ENCODE peak calls at places on chromosomes 1 and 21, in seven cellular contexts. One of them, this sample, is unnamed.

GRCh38 chr1:87084247-87084836 is 169.9 kb downstream of the HS2ST1 start:
- DNase-seq in CD8-positive, alpha-beta memory T cell: no peak
- DNase-seq in heart right ventricle: no peak
- DNase-seq in mesendoderm: no peak
- DNase-seq in iPS DF 6.9: no peak
- DNase-seq in OCI-LY7: peak
- DNase-seq in heart left ventricle: no peak
- DNase-seq in this sample: no peak

GRCh38 chr1:41572224-41572623 is 87.7 kb upstream of the EDN2 start:
- DNase-seq in CD8-positive, alpha-beta memory T cell: no peak
- DNase-seq in heart right ventricle: no peak
- DNase-seq in mesendoderm: no peak
- DNase-seq in iPS DF 6.9: no peak
- DNase-seq in OCI-LY7: no peak
- DNase-seq in heart left ventricle: no peak
- DNase-seq in this sample: no peak

GRCh38 chr21:46084041-46084561 is 13.8 kb upstream of the COL6A2 start:
- DNase-seq in CD8-positive, alpha-beta memory T cell: no peak
- DNase-seq in heart right ventricle: no peak
- DNase-seq in mesendoderm: no peak
- DNase-seq in iPS DF 6.9: no peak
- DNase-seq in OCI-LY7: no peak
- DNase-seq in heart left ventricle: no peak
- DNase-seq in this sample: no peak

GRCh38 chr21:44910229-44911065 is 10.3 kb downstream of the ITGB2 start:
- DNase-seq in CD8-positive, alpha-beta memory T cell: no peak
- DNase-seq in heart right ventricle: no peak
- DNase-seq in mesendoderm: no peak
- DNase-seq in iPS DF 6.9: no peak
- DNase-seq in OCI-LY7: peak
- DNase-seq in heart left ventricle: no peak
- DNase-seq in this sample: no peak

GRCh38 chr21:45876381-45877159 is 105.0 kb upstream of the COL6A1 start:
- DNase-seq in CD8-positive, alpha-beta memory T cell: peak
- DNase-seq in heart right ventricle: no peak
- DNase-seq in mesendoderm: peak
- DNase-seq in iPS DF 6.9: no peak
- DNase-seq in OCI-LY7: no peak
- DNase-seq in heart left ventricle: no peak
- DNase-seq in this sample: no peak

GRCh38 chr1:205179842-205180241 is 31.7 kb downstream of the DSTYK start:
- DNase-seq in CD8-positive, alpha-beta memory T cell: no peak
- DNase-seq in heart right ventricle: no peak
- DNase-seq in mesendoderm: no peak
- DNase-seq in iPS DF 6.9: no peak
- DNase-seq in OCI-LY7: no peak
- DNase-seq in heart left ventricle: no peak
- DNase-seq in this sample: no peak

GRCh38 chr1:18352640-18353245 is 128.0 kb upstream of the KLHDC7A start:
- DNase-seq in CD8-positive, alpha-beta memory T cell: no peak
- DNase-seq in heart right ventricle: no peak
- DNase-seq in mesendoderm: no peak
- DNase-seq in iPS DF 6.9: no peak
- DNase-seq in OCI-LY7: no peak
- DNase-seq in heart left ventricle: no peak
- DNase-seq in this sample: no peak

GRCh38 chr1:244237445-244237844 is 186.4 kb downstream of the ZBTB18 start:
- DNase-seq in CD8-positive, alpha-beta memory T cell: no peak
- DNase-seq in heart right ventricle: no peak
- DNase-seq in mesendoderm: no peak
- DNase-seq in iPS DF 6.9: no peak
- DNase-seq in OCI-LY7: no peak
- DNase-seq in heart left ventricle: no peak
- DNase-seq in this sample: no peak

GRCh38 chr1:210597555-210598134 is 268.9 kb downstream of the HHAT start:
- DNase-seq in CD8-positive, alpha-beta memory T cell: no peak
- DNase-seq in heart right ventricle: no peak
- DNase-seq in mesendoderm: peak
- DNase-seq in iPS DF 6.9: no peak
- DNase-seq in OCI-LY7: no peak
- DNase-seq in heart left ventricle: no peak
- DNase-seq in this sample: no peak

GRCh38 chr1:107196973-107197562 is 56.2 kb downstream of the NTNG1 start:
- DNase-seq in CD8-positive, alpha-beta memory T cell: no peak
- DNase-seq in heart right ventricle: no peak
- DNase-seq in mesendoderm: peak
- DNase-seq in iPS DF 6.9: peak
- DNase-seq in OCI-LY7: peak
- DNase-seq in heart left ventricle: no peak
- DNase-seq in this sample: no peak

GRCh38 chr1:998905-999796 is 746 bp downstream of the HES4 start:
- DNase-seq in CD8-positive, alpha-beta memory T cell: peak
- DNase-seq in heart right ventricle: peak
- DNase-seq in mesendoderm: peak
- DNase-seq in iPS DF 6.9: no peak
- DNase-seq in OCI-LY7: no peak
- DNase-seq in heart left ventricle: peak
- DNase-seq in this sample: no peak

GRCh38 chr1:22418352-22418751 is 33.3 kb upstream of the ZBTB40 start:
- DNase-seq in CD8-positive, alpha-beta memory T cell: no peak
- DNase-seq in heart right ventricle: no peak
- DNase-seq in mesendoderm: no peak
- DNase-seq in iPS DF 6.9: no peak
- DNase-seq in OCI-LY7: no peak
- DNase-seq in heart left ventricle: no peak
- DNase-seq in this sample: no peak

GRCh38 chr1:1925437-1926345 is 6.6 kb upstream of the TMEM52 start:
- DNase-seq in CD8-positive, alpha-beta memory T cell: no peak
- DNase-seq in heart right ventricle: no peak
- DNase-seq in mesendoderm: no peak
- DNase-seq in iPS DF 6.9: no peak
- DNase-seq in OCI-LY7: no peak
- DNase-seq in heart left ventricle: peak
- DNase-seq in this sample: no peak

GRCh38 chr1:209248649-209249279 is 334.8 kb upstream of the CAMK1G start:
- DNase-seq in CD8-positive, alpha-beta memory T cell: no peak
- DNase-seq in heart right ventricle: no peak
- DNase-seq in mesendoderm: peak
- DNase-seq in iPS DF 6.9: peak
- DNase-seq in OCI-LY7: peak
- DNase-seq in heart left ventricle: no peak
- DNase-seq in this sample: peak

GRCh38 chr21:21163904-21164303 is 165.7 kb downstream of the NCAM2 start:
- DNase-seq in CD8-positive, alpha-beta memory T cell: no peak
- DNase-seq in heart right ventricle: no peak
- DNase-seq in mesendoderm: peak
- DNase-seq in iPS DF 6.9: peak
- DNase-seq in OCI-LY7: peak
- DNase-seq in heart left ventricle: peak
- DNase-seq in this sample: peak

GRCh38 chr1:9340172-9340854 is 47.6 kb downstream of the SPSB1 start:
- DNase-seq in CD8-positive, alpha-beta memory T cell: no peak
- DNase-seq in heart right ventricle: no peak
- DNase-seq in mesendoderm: no peak
- DNase-seq in iPS DF 6.9: no peak
- DNase-seq in OCI-LY7: no peak
- DNase-seq in heart left ventricle: no peak
- DNase-seq in this sample: no peak

GRCh38 chr1:9373614-9374013 is 80.9 kb downstream of the SPSB1 start:
- DNase-seq in CD8-positive, alpha-beta memory T cell: no peak
- DNase-seq in heart right ventricle: no peak
- DNase-seq in mesendoderm: peak
- DNase-seq in iPS DF 6.9: no peak
- DNase-seq in OCI-LY7: no peak
- DNase-seq in heart left ventricle: no peak
- DNase-seq in this sample: no peak

GRCh38 chr1:39576016-39576657 is 453 bp downstream of the PABPC4 start:
- DNase-seq in CD8-positive, alpha-beta memory T cell: peak
- DNase-seq in heart right ventricle: peak
- DNase-seq in mesendoderm: no peak
- DNase-seq in iPS DF 6.9: no peak
- DNase-seq in OCI-LY7: peak
- DNase-seq in heart left ventricle: peak
- DNase-seq in this sample: peak

GRCh38 chr1:221246067-221246466 is 366.8 kb downstream of the HLX start:
- DNase-seq in CD8-positive, alpha-beta memory T cell: no peak
- DNase-seq in heart right ventricle: no peak
- DNase-seq in mesendoderm: no peak
- DNase-seq in iPS DF 6.9: no peak
- DNase-seq in OCI-LY7: no peak
- DNase-seq in heart left ventricle: no peak
- DNase-seq in this sample: no peak

GRCh38 chr1:22289251-22289995 is 146.5 kb upstream of the WNT4 start:
- DNase-seq in CD8-positive, alpha-beta memory T cell: no peak
- DNase-seq in heart right ventricle: no peak
- DNase-seq in mesendoderm: peak
- DNase-seq in iPS DF 6.9: no peak
- DNase-seq in OCI-LY7: no peak
- DNase-seq in heart left ventricle: no peak
- DNase-seq in this sample: no peak

GRCh38 chr1:76059461-76059860 is 15.1 kb upstream of the ST6GALNAC3 start:
- DNase-seq in CD8-positive, alpha-beta memory T cell: no peak
- DNase-seq in heart right ventricle: no peak
- DNase-seq in mesendoderm: no peak
- DNase-seq in iPS DF 6.9: no peak
- DNase-seq in OCI-LY7: no peak
- DNase-seq in heart left ventricle: no peak
- DNase-seq in this sample: no peak

GRCh38 chr1:56424744-56425493 is 154.4 kb downstream of the PLPP3 start:
- DNase-seq in CD8-positive, alpha-beta memory T cell: no peak
- DNase-seq in heart right ventricle: peak
- DNase-seq in mesendoderm: peak
- DNase-seq in iPS DF 6.9: no peak
- DNase-seq in OCI-LY7: peak
- DNase-seq in heart left ventricle: peak
- DNase-seq in this sample: no peak

GRCh38 chr1:115330480-115331013 is 7.5 kb downstream of the NGF start:
- DNase-seq in CD8-positive, alpha-beta memory T cell: no peak
- DNase-seq in heart right ventricle: no peak
- DNase-seq in mesendoderm: peak
- DNase-seq in iPS DF 6.9: no peak
- DNase-seq in OCI-LY7: no peak
- DNase-seq in heart left ventricle: no peak
- DNase-seq in this sample: no peak

GRCh38 chr1:52111492-52111891 is 30.4 kb upstream of the ZFYVE9 start:
- DNase-seq in CD8-positive, alpha-beta memory T cell: no peak
- DNase-seq in heart right ventricle: no peak
- DNase-seq in mesendoderm: no peak
- DNase-seq in iPS DF 6.9: no peak
- DNase-seq in OCI-LY7: no peak
- DNase-seq in heart left ventricle: no peak
- DNase-seq in this sample: no peak

GRCh38 chr21:41630249-41630648 is 122.3 kb upstream of the TMPRSS2 start:
- DNase-seq in CD8-positive, alpha-beta memory T cell: no peak
- DNase-seq in heart right ventricle: no peak
- DNase-seq in mesendoderm: no peak
- DNase-seq in iPS DF 6.9: no peak
- DNase-seq in OCI-LY7: no peak
- DNase-seq in heart left ventricle: no peak
- DNase-seq in this sample: no peak
- H3K27ac ChIP-seq in CD8-positive, alpha-beta memory T cell: no peak
- H3K27ac ChIP-seq in heart right ventricle: no peak
- H3K27ac ChIP-seq in mesendoderm: no peak
- H3K27ac ChIP-seq in iPS DF 6.9: no peak
- H3K27ac ChIP-seq in OCI-LY7: no peak
- H3K27ac ChIP-seq in heart left ventricle: no peak
- H3K27ac ChIP-seq in this sample: no peak

GRCh38 chr1:6823822-6824221 is 38.6 kb downstream of the CAMTA1 start:
- DNase-seq in CD8-positive, alpha-beta memory T cell: no peak
- DNase-seq in heart right ventricle: no peak
- DNase-seq in mesendoderm: no peak
- DNase-seq in iPS DF 6.9: no peak
- DNase-seq in OCI-LY7: no peak
- DNase-seq in heart left ventricle: no peak
- DNase-seq in this sample: no peak
- H3K27ac ChIP-seq in CD8-positive, alpha-beta memory T cell: no peak
- H3K27ac ChIP-seq in heart right ventricle: no peak
- H3K27ac ChIP-seq in mesendoderm: no peak
- H3K27ac ChIP-seq in iPS DF 6.9: no peak
- H3K27ac ChIP-seq in OCI-LY7: no peak
- H3K27ac ChIP-seq in heart left ventricle: no peak
- H3K27ac ChIP-seq in this sample: no peak

GRCh38 chr1:202619528-202619927 is 90.7 kb downstream of the SYT2 start:
- DNase-seq in CD8-positive, alpha-beta memory T cell: no peak
- DNase-seq in heart right ventricle: no peak
- DNase-seq in mesendoderm: no peak
- DNase-seq in iPS DF 6.9: no peak
- DNase-seq in OCI-LY7: no peak
- DNase-seq in heart left ventricle: no peak
- DNase-seq in this sample: no peak

GRCh38 chr1:202613571-202613970 is 96.7 kb downstream of the SYT2 start:
- DNase-seq in CD8-positive, alpha-beta memory T cell: no peak
- DNase-seq in heart right ventricle: no peak
- DNase-seq in mesendoderm: no peak
- DNase-seq in iPS DF 6.9: no peak
- DNase-seq in OCI-LY7: no peak
- DNase-seq in heart left ventricle: no peak
- DNase-seq in this sample: no peak

GRCh38 chr1:202616355-202616910 is 93.8 kb downstream of the SYT2 start:
- DNase-seq in CD8-positive, alpha-beta memory T cell: no peak
- DNase-seq in heart right ventricle: no peak
- DNase-seq in mesendoderm: no peak
- DNase-seq in iPS DF 6.9: no peak
- DNase-seq in OCI-LY7: no peak
- DNase-seq in heart left ventricle: no peak
- DNase-seq in this sample: no peak

GRCh38 chr1:202618387-202619022 is 91.7 kb downstream of the SYT2 start:
- DNase-seq in CD8-positive, alpha-beta memory T cell: no peak
- DNase-seq in heart right ventricle: no peak
- DNase-seq in mesendoderm: peak
- DNase-seq in iPS DF 6.9: no peak
- DNase-seq in OCI-LY7: no peak
- DNase-seq in heart left ventricle: no peak
- DNase-seq in this sample: no peak

GRCh38 chr1:202615501-202616354 is 94.5 kb downstream of the SYT2 start:
- DNase-seq in CD8-positive, alpha-beta memory T cell: no peak
- DNase-seq in heart right ventricle: peak
- DNase-seq in mesendoderm: no peak
- DNase-seq in iPS DF 6.9: no peak
- DNase-seq in OCI-LY7: peak
- DNase-seq in heart left ventricle: peak
- DNase-seq in this sample: no peak
- H3K27ac ChIP-seq in CD8-positive, alpha-beta memory T cell: no peak
- H3K27ac ChIP-seq in heart right ventricle: peak
- H3K27ac ChIP-seq in mesendoderm: no peak
- H3K27ac ChIP-seq in iPS DF 6.9: no peak
- H3K27ac ChIP-seq in OCI-LY7: no peak
- H3K27ac ChIP-seq in heart left ventricle: peak
- H3K27ac ChIP-seq in this sample: no peak

DNA sequence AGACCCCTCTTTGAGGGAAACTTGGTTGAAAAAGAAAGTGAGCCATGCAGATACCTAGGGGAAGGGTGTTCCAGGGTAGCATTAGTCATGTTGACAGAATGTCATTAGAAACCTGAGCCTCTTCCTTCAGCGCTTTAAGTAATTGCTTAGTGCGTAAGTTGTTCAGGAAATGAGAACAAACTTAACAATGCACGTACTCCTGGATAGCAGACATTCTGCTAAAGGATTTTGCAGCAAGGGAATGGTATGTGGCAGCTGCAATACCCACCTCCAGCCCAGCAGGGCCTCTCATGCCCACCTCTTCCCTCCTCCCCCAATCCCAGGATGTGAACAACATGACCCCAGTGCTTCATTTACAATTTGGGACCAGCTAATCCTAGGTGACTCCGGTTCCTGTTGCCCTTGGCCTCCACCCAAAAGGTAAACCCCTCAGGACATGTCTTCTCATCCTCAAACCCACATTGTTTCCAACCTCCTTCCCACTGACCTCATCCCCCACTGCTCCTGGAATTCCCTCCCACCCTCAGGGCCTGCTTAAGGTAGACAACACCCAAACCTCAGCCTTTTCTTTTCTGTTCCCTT is 98.0 kb upstream of the BCAR3 start:
- DNase-seq in CD8-positive, alpha-beta memory T cell: no peak
- DNase-seq in heart right ventricle: no peak
- DNase-seq in mesendoderm: peak
- DNase-seq in iPS DF 6.9: no peak
- DNase-seq in OCI-LY7: no peak
- DNase-seq in heart left ventricle: no peak
- DNase-seq in this sample: no peak
- H3K27ac ChIP-seq in CD8-positive, alpha-beta memory T cell: no peak
- H3K27ac ChIP-seq in heart right ventricle: peak
- H3K27ac ChIP-seq in mesendoderm: peak
- H3K27ac ChIP-seq in iPS DF 6.9: no peak
- H3K27ac ChIP-seq in OCI-LY7: no peak
- H3K27ac ChIP-seq in heart left ventricle: peak
- H3K27ac ChIP-seq in this sample: no peak

This sample was measured in substantia nigra.